ENCODE peak calls at places on chromosome 1, in ten cellular contexts. F is A549, S is cardiac muscle cell, O is Karpas-422, M is NB4, J is HFF-Myc, U is GM12864, W is body of pancreas, R is GM23338, A is OCI-LY7. X is an unnamed sample.

GRCh38 chr1:18528616-18529015 is 47.9 kb downstream of the KLHDC7A start:
- DNase-seq in F (no peak), S (no peak), O (no peak), M (no peak), J (no peak), U (no peak), W (no peak), R (no peak), A (no peak), X (no peak)

GRCh38 chr1:234271243-234271606 is 102.0 kb upstream of the COA6 start:
- DNase-seq in F (no peak), S (no peak), O (no peak), M (no peak), J (no peak), U (peak), W (no peak), R (no peak), A (no peak), X (no peak)

GRCh38 chr1:32448773-32449456 is 16.0 kb upstream of the ZBTB8B start:
- DNase-seq in F (peak), S (peak), O (peak), M (peak), J (no peak), U (no peak), W (no peak), R (peak), A (peak), X (no peak)

GRCh38 chr1:57411262-57411661 is 12.6 kb downstream of the DAB1 start:
- DNase-seq in F (no peak), S (peak), O (no peak), M (no peak), J (peak), U (no peak), W (no peak), R (no peak), A (no peak), X (no peak)

GRCh38 chr1:244341455-244342450 is 110.0 kb downstream of the ADSS2 start:
- DNase-seq in F (peak), S (peak), O (peak), M (peak), J (no peak), U (no peak), W (no peak), R (peak), A (no peak), X (no peak)

GRCh38 chr1:34870395-34870794 is 10.8 kb upstream of the SMIM12 start:
- DNase-seq in F (no peak), S (no peak), O (no peak), M (no peak), J (no peak), U (no peak), W (no peak), R (no peak), A (no peak), X (no peak)

GRCh38 chr1:21270086-21270689 is 20.1 kb downstream of the ECE1 start:
- DNase-seq in F (peak), S (peak), O (peak), M (peak), J (no peak), U (peak), W (peak), R (peak), A (peak), X (peak)

GRCh38 chr1:156114101-156114918 is at the start of gene LMNA:
- DNase-seq in F (peak), S (peak), O (peak), M (peak), J (peak), U (no peak), W (peak), R (peak), A (no peak), X (peak)

GRCh38 chr1:33634806-33635205 is 162.4 kb downstream of the ZSCAN20 start:
- DNase-seq in F (peak), S (peak), O (peak), M (peak), J (no peak), U (no peak), W (peak), R (peak), A (peak), X (peak)

GRCh38 chr1:8133657-8134430 is 107.7 kb upstream of the ERRFI1 start:
- DNase-seq in F (no peak), S (peak), O (no peak), M (peak), J (peak), U (no peak), W (peak), R (no peak), A (no peak), X (no peak)

GRCh38 chr1:245765241-245766000 is 610.6 kb downstream of the KIF26B start:
- DNase-seq in F (no peak), S (peak), O (no peak), M (no peak), J (peak), U (no peak), W (no peak), R (no peak), A (no peak), X (no peak)

GRCh38 chr1:24987424-24987823 is 57.3 kb upstream of the RUNX3 start:
- DNase-seq in F (no peak), S (no peak), O (no peak), M (no peak), J (no peak), U (no peak), W (no peak), R (no peak), A (no peak), X (no peak)

GRCh38 chr1:182374101-182374834 is 17.3 kb downstream of the GLUL start:
- DNase-seq in F (no peak), S (no peak), O (no peak), M (no peak), J (no peak), U (no peak), W (no peak), R (no peak), A (no peak), X (no peak)

GRCh38 chr1:17676387-17677060 is 78.6 kb upstream of the ACTL8 start:
- DNase-seq in F (no peak), S (no peak), O (no peak), M (no peak), J (no peak), U (no peak), W (no peak), R (no peak), A (no peak), X (no peak)

GRCh38 chr1:153192697-153193096 is 10.5 kb upstream of the LELP1 start:
- DNase-seq in F (no peak), S (no peak), O (peak), M (peak), J (no peak), U (no peak), W (peak), R (peak), A (peak), X (no peak)

GRCh38 chr1:81703736-81704463 is 96.8 kb upstream of the ADGRL2 start:
- DNase-seq in F (no peak), S (peak), O (no peak), M (no peak), J (no peak), U (no peak), W (no peak), R (no peak), A (no peak), X (no peak)

GRCh38 chr1:202592141-202592540 is 118.1 kb downstream of the SYT2 start:
- DNase-seq in F (no peak), S (no peak), O (no peak), M (no peak), J (no peak), U (no peak), W (no peak), R (no peak), A (no peak), X (no peak)

GRCh38 chr1:195933816-195934215 is 674.4 kb downstream of the KCNT2 start:
- DNase-seq in F (no peak), S (no peak), O (no peak), M (no peak), J (no peak), U (no peak), W (no peak), R (no peak), A (no peak), X (no peak)

GRCh38 chr1:116826818-116827606 is 72.8 kb downstream of the CD2 start:
- DNase-seq in F (no peak), S (peak), O (no peak), M (peak), J (no peak), U (peak), W (no peak), R (no peak), A (no peak), X (peak)

GRCh38 chr1:13813398-13814012 is 113.5 kb downstream of the PRDM2 start:
- DNase-seq in F (no peak), S (peak), O (peak), M (peak), J (no peak), U (no peak), W (no peak), R (peak), A (peak), X (no peak)

GRCh38 chr1:182588460-182589396 is at the start of gene RNASEL:
- DNase-seq in F (peak), S (peak), O (peak), M (peak), J (peak), U (peak), W (peak), R (peak), A (peak), X (peak)

GRCh38 chr1:212450331-212450881 is 17.7 kb downstream of the NENF start:
- DNase-seq in F (no peak), S (no peak), O (peak), M (no peak), J (no peak), U (no peak), W (no peak), R (no peak), A (peak), X (no peak)

GRCh38 chr1:44031051-44031899 is at the start of gene SLC6A9:
- DNase-seq in F (no peak), S (peak), O (no peak), M (no peak), J (peak), U (no peak), W (peak), R (peak), A (peak), X (no peak)

GRCh38 chr1:14404847-14405246 is 193.6 kb upstream of the KAZN start:
- DNase-seq in F (no peak), S (no peak), O (no peak), M (no peak), J (no peak), U (no peak), W (no peak), R (peak), A (no peak), X (no peak)

GRCh38 chr1:193545171-193545570 is 358.8 kb upstream of the B3GALT2 start:
- DNase-seq in F (no peak), S (no peak), O (no peak), M (no peak), J (no peak), U (no peak), W (no peak), R (no peak), A (no peak), X (no peak)

GRCh38 chr1:42178249-42178648 is 13.7 kb upstream of the GUCA2A start:
- DNase-seq in F (no peak), S (peak), O (no peak), M (no peak), J (no peak), U (no peak), W (no peak), R (no peak), A (no peak), X (no peak)

GRCh38 chr1:114756949-114757454 is 782 bp downstream of the CSDE1 start:
- DNase-seq in F (peak), S (peak), O (peak), M (peak), J (no peak), U (no peak), W (peak), R (peak), A (no peak), X (no peak)

GRCh38 chr1:82177190-82177589 is 376.5 kb downstream of the ADGRL2 start:
- DNase-seq in F (no peak), S (peak), O (no peak), M (no peak), J (no peak), U (no peak), W (no peak), R (no peak), A (no peak), X (no peak)

GRCh38 chr1:52238474-52238873 is 96.6 kb downstream of the ZFYVE9 start:
- DNase-seq in F (no peak), S (peak), O (no peak), M (no peak), J (no peak), U (no peak), W (no peak), R (no peak), A (no peak), X (no peak)

GRCh38 chr1:47449702-47450552 is 12.1 kb downstream of the FOXD2 start:
- DNase-seq in F (peak), S (peak), O (no peak), M (no peak), J (no peak), U (no peak), W (peak), R (peak), A (no peak), X (no peak)

GRCh38 chr1:56576880-56577858 is 2.2 kb downstream of the PLPP3 start:
- DNase-seq in F (peak), S (peak), O (peak), M (peak), J (no peak), U (no peak), W (no peak), R (peak), A (peak), X (no peak)

GRCh38 chr1:6547301-6547700 is 7.0 kb downstream of the NOL9 start:
- DNase-seq in F (no peak), S (no peak), O (no peak), M (peak), J (no peak), U (no peak), W (no peak), R (no peak), A (no peak), X (no peak)

GRCh38 chr1:229058111-229058551 is 212.8 kb upstream of the RAB4A start:
- DNase-seq in F (no peak), S (no peak), O (no peak), M (no peak), J (no peak), U (no peak), W (no peak), R (no peak), A (no peak), X (no peak)

GRCh38 chr1:119713538-119714456 is 2.1 kb downstream of the PHGDH start:
- DNase-seq in F (no peak), S (peak), O (no peak), M (peak), J (no peak), U (no peak), W (no peak), R (peak), A (peak), X (peak)

GRCh38 chr1:165828103-165828558 is 717 bp downstream of the UCK2 start:
- DNase-seq in F (peak), S (peak), O (peak), M (peak), J (no peak), U (no peak), W (peak), R (peak), A (peak), X (peak)

GRCh38 chr1:193589597-193590040 is 403.2 kb upstream of the B3GALT2 start:
- DNase-seq in F (no peak), S (peak), O (no peak), M (no peak), J (peak), U (no peak), W (no peak), R (no peak), A (no peak), X (no peak)

GRCh38 chr1:224923726-224924125 is 5.7 kb upstream of the DNAH14 start:
- DNase-seq in F (no peak), S (no peak), O (no peak), M (no peak), J (no peak), U (no peak), W (no peak), R (no peak), A (no peak), X (no peak)

GRCh38 chr1:224920930-224921329 is 8.5 kb upstream of the DNAH14 start:
- DNase-seq in F (no peak), S (no peak), O (no peak), M (no peak), J (no peak), U (no peak), W (no peak), R (no peak), A (no peak), X (no peak)

GRCh38 chr1:224921354-224921753 is 8.1 kb upstream of the DNAH14 start:
- DNase-seq in F (no peak), S (no peak), O (no peak), M (no peak), J (no peak), U (no peak), W (no peak), R (no peak), A (no peak), X (no peak)

GRCh38 chr1:224922404-224923164 is 6.9 kb upstream of the DNAH14 start:
- DNase-seq in F (peak), S (peak), O (peak), M (peak), J (no peak), U (no peak), W (peak), R (peak), A (peak), X (peak)

DNA sequence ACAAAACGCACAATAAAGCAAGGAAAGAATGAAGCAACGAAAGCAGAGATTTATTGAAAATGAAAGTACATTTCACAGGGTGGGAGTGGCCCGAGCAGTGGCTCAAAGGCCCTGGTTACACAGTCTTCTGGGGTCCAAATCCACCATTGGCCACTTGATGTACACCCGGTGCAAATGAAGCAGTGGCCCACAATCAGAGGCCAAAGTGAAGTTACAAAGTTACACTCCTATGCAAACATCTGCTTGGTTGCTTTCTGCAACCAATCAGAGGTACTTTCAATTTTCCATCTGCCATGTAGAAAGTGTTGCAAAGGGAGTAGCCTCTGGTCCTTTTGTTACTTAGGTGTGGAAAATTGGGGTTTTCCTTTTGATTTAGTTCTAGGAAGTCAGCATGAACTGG is 10.0 kb upstream of the DNAH14 start:
- DNase-seq in F (no peak), S (no peak), O (no peak), M (no peak), J (no peak), U (no peak), W (no peak), R (no peak), A (no peak), X (no peak)
- H3K4me3 ChIP-seq in F (no peak), S (no peak), O (no peak), M (no peak), J (no peak), U (no peak), W (no peak), R (no peak), A (no peak), X (no peak)

GRCh38 chr1:86395771-86396502 is at the start of gene ODF2L:
- DNase-seq in F (peak), S (peak), O (peak), M (peak), J (peak), U (no peak), W (peak), R (peak), A (peak), X (no peak)

GRCh38 chr1:86388777-86389176 is 7.3 kb downstream of the ODF2L start:
- DNase-seq in F (no peak), S (peak), O (no peak), M (no peak), J (no peak), U (no peak), W (no peak), R (no peak), A (no peak), X (no peak)

GRCh38 chr1:86389315-86389714 is 6.8 kb downstream of the ODF2L start:
- DNase-seq in F (no peak), S (no peak), O (no peak), M (no peak), J (no peak), U (no peak), W (no peak), R (no peak), A (no peak), X (no peak)

GRCh38 chr1:86396503-86396900 is 379 bp upstream of the ODF2L start:
- DNase-seq in F (no peak), S (no peak), O (no peak), M (peak), J (no peak), U (no peak), W (no peak), R (peak), A (peak), X (no peak)

DNA sequence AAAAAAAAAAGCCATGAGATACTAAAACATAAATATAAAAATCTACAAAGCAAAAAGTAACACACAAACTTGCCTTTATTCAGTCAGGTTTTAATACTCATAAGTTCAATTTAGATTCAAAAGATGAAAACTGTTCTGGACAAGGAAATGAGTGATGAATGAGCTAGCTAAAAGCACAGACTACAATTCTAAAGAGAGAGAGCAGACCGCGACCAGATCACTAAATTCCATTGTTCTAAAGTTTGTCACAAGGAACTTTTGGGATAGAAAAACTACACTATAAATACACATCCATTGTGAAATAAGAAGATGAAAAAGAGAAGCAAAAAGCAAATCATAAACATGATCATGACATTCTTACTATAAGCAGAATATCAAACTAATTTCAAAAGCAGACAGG is 1.7 kb downstream of the ODF2L start:
- DNase-seq in F (no peak), S (peak), O (no peak), M (no peak), J (no peak), U (no peak), W (no peak), R (no peak), A (no peak), X (no peak)
- H3K4me3 ChIP-seq in F (no peak), S (no peak), O (no peak), M (no peak), J (peak), U (no peak), W (no peak), R (no peak), A (no peak), X (no peak)

DNA sequence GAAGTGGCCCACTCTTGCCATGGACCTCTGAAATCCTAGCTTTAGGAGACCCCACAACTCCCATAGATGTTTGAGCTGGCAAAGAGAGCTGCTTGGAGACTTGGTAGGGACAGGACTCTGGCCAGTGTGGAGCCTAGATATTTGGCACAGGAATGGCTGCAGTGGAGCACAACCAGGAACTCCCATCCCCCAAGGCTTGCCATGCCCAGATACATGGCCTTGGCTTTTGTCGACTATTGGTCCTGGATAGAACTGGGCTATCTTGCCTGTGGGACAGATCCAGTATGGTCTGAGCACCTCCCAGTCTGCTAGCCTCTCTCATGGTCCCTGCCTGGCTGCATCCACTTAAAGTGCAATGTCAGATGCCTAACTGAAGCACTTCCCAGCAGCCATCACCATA is 7.8 kb upstream of the GBP2 start:
- DNase-seq in F (no peak), S (no peak), O (no peak), M (no peak), J (no peak), U (no peak), W (no peak), R (no peak), A (no peak), X (no peak)
- H3K4me3 ChIP-seq in F (no peak), S (no peak), O (no peak), M (no peak), J (no peak), U (no peak), W (no peak), R (no peak), A (no peak), X (no peak)

GRCh38 chr1:208131631-208132286 is 112.4 kb downstream of the PLXNA2 start:
- DNase-seq in F (no peak), S (no peak), O (no peak), M (no peak), J (no peak), U (no peak), W (peak), R (no peak), A (no peak), X (no peak)
- H3K4me3 ChIP-seq in F (no peak), S (no peak), O (no peak), M (no peak), J (no peak), U (no peak), W (no peak), R (peak), A (no peak), X (no peak)

GRCh38 chr1:16048573-16049189 is 5.1 kb downstream of the CLCNKB start:
- DNase-seq in F (no peak), S (peak), O (peak), M (peak), J (no peak), U (no peak), W (peak), R (peak), A (peak), X (no peak)
- H3K4me3 ChIP-seq in F (peak), S (peak), O (no peak), M (no peak), J (peak), U (no peak), W (no peak), R (peak), A (no peak), X (no peak)